ENCODE peak calls at places on chromosomes 6 and 20, in six cellular contexts. S is fibroblast of lung; A is A549; B is H1; E is IMR-90; C is CD8-positive, alpha-beta memory T cell. F is an unnamed sample.

GRCh38 chr6:111586554-111586953 is 19.1 kb downstream of the TRAF3IP2 start:
- DNase-seq in S (no peak), A (no peak), B (no peak), E (no peak), C (no peak), F (no peak)

GRCh38 chr6:116945809-116946208 is 68.8 kb downstream of the RFX6 start:
- DNase-seq in S (peak), A (no peak), B (no peak), E (no peak), C (no peak), F (no peak)

GRCh38 chr20:18702736-18703135 is 110.8 kb upstream of the SCP2D1 start:
- DNase-seq in S (no peak), A (no peak), B (no peak), E (no peak), C (no peak), F (no peak)

GRCh38 chr20:18783385-18783959 is 30.1 kb upstream of the SCP2D1 start:
- DNase-seq in S (no peak), A (no peak), B (no peak), E (no peak), C (no peak), F (no peak)

GRCh38 chr20:5154543-5154925 is 27.7 kb downstream of the CDS2 start:
- DNase-seq in S (no peak), A (no peak), B (no peak), E (no peak), C (no peak), F (no peak)

GRCh38 chr6:83226517-83226916 is 33.4 kb downstream of the RWDD2A start:
- DNase-seq in S (peak), A (no peak), B (no peak), E (peak), C (no peak), F (no peak)

GRCh38 chr6:39228992-39229767 is at the start of gene KCNK5:
- DNase-seq in S (peak), A (peak), B (peak), E (peak), C (peak), F (peak)

GRCh38 chr6:153059757-153060156 is 57.2 kb upstream of the MTRF1L start:
- DNase-seq in S (no peak), A (peak), B (no peak), E (no peak), C (no peak), F (no peak)

GRCh38 chr6:115729036-115729435 is 331.7 kb downstream of the FRK start:
- DNase-seq in S (no peak), A (no peak), B (no peak), E (no peak), C (no peak), F (no peak)

GRCh38 chr6:125512621-125513020 is 210.9 kb upstream of the HDDC2 start:
- DNase-seq in S (no peak), A (peak), B (no peak), E (no peak), C (no peak), F (no peak)

GRCh38 chr6:122651604-122652003 is 41.4 kb downstream of the PKIB start:
- DNase-seq in S (peak), A (no peak), B (no peak), E (peak), C (no peak), F (no peak)

GRCh38 chr6:18503588-18504231 is 116.6 kb downstream of the RNF144B start:
- DNase-seq in S (peak), A (peak), B (peak), E (peak), C (no peak), F (peak)

GRCh38 chr6:27237089-27237723 is 10.3 kb upstream of the PRSS16 start:
- DNase-seq in S (peak), A (peak), B (peak), E (peak), C (no peak), F (no peak)

GRCh38 chr6:40312213-40313015 is 274.8 kb downstream of the LRFN2 start:
- DNase-seq in S (no peak), A (no peak), B (no peak), E (peak), C (no peak), F (no peak)

GRCh38 chr6:27601668-27602254 is 128.9 kb upstream of the ZNF184 start:
- DNase-seq in S (no peak), A (peak), B (peak), E (no peak), C (no peak), F (no peak)

GRCh38 chr6:114040871-114041270 is 69.9 kb upstream of the HDAC2 start:
- DNase-seq in S (peak), A (no peak), B (no peak), E (no peak), C (no peak), F (no peak)

GRCh38 chr20:38658879-38659612 is 57.4 kb downstream of the ARHGAP40 start:
- DNase-seq in S (no peak), A (peak), B (peak), E (no peak), C (no peak), F (no peak)

GRCh38 chr6:149153100-149153499 is 164.4 kb upstream of the TAB2 start:
- DNase-seq in S (no peak), A (no peak), B (no peak), E (no peak), C (no peak), F (no peak)

GRCh38 chr20:51190783-51191180 is 167.9 kb upstream of the KCNG1 start:
- DNase-seq in S (peak), A (no peak), B (no peak), E (peak), C (no peak), F (no peak)

GRCh38 chr6:21828689-21829088 is 235.1 kb downstream of the SOX4 start:
- DNase-seq in S (no peak), A (no peak), B (no peak), E (no peak), C (no peak), F (no peak)

GRCh38 chr6:75991941-75992340 is 80.5 kb downstream of the IMPG1 start:
- DNase-seq in S (no peak), A (no peak), B (no peak), E (no peak), C (no peak), F (no peak)

GRCh38 chr6:4313044-4313686 is 177.8 kb upstream of the ECI2 start:
- DNase-seq in S (peak), A (peak), B (no peak), E (peak), C (no peak), F (no peak)

DNA sequence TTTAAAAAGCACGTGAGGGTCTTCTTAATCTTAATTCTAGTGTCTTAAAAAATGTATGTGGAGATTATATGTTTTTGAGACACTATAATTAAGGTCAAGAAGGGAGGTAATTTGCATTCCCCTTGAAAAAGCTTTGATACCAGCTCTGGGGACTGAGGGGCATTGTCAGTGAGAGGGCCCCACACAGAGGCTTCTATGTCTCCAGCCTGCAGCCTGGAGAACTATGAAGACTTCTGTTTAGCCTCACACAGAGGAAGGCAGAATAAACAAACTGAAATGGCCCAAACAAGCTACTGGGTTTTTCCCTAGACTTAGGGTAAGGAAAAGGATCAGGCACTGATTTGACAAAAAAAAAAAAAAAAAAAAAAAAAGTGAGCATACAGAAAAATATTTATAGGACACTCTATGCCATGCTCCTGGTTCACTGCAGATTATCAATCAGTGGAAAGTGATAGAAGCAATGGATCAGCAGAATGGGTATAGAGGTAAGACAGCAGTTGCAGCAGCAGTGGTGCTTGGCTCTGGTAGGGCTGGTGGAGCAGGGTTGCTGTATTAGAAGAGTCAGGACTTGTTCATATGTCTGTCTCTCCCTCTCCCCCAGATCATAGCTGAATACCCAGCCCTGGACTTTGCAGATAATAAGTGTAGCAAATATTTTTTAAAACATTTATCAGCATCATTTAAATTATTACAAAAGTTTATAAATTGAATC is 85.4 kb downstream of the KLHL32 start:
- DNase-seq in S (no peak), A (no peak), B (no peak), E (no peak), C (no peak), F (no peak)
- H3K27ac ChIP-seq in S (no peak), A (no peak), B (no peak), E (no peak), C (no peak), F (no peak)

DNA sequence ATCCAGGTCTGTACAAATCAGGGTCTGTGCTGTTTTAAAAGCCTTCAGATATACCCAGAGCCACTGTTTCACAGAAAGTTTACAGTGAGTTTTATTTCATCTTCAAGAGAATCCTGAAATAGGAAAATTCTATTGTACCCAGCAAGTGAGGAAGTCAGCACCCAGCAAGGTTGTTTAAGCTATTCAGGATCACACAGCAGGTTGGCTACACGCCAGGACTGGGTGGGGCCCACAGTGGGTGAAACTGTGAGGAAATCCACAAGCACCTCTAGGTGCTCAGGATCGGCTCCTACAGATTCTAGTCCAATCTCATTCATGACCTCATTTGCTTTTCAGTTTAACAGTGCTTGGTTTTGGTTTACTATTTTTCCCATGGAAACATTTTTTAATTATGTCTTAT is 128.9 kb downstream of the SYNDIG1 start:
- DNase-seq in S (no peak), A (no peak), B (no peak), E (no peak), C (no peak), F (no peak)
- H3K4me3 ChIP-seq in S (no peak), A (no peak), B (no peak), E (no peak), C (no peak), F (no peak)

GRCh38 chr20:32522775-32523612 is 62.1 kb downstream of the NOL4L start:
- DNase-seq in S (peak), A (no peak), B (no peak), E (peak), C (no peak), F (no peak)
- H3K27ac ChIP-seq in S (no peak), A (no peak), B (no peak), E (no peak), C (no peak), F (no peak)

GRCh38 chr20:57467742-57468141 is 57.2 kb downstream of the CTCFL start:
- DNase-seq in S (no peak), A (no peak), B (no peak), E (no peak), C (no peak), F (peak)

GRCh38 chr20:57470666-57471495 is 54.1 kb downstream of the CTCFL start:
- DNase-seq in S (no peak), A (no peak), B (no peak), E (no peak), C (no peak), F (peak)

GRCh38 chr20:57468523-57469417 is 56.2 kb downstream of the CTCFL start:
- DNase-seq in S (no peak), A (no peak), B (no peak), E (no peak), C (no peak), F (peak)

GRCh38 chr20:57470212-57470522 is 54.8 kb downstream of the CTCFL start:
- DNase-seq in S (no peak), A (no peak), B (no peak), E (no peak), C (no peak), F (peak)

DNA sequence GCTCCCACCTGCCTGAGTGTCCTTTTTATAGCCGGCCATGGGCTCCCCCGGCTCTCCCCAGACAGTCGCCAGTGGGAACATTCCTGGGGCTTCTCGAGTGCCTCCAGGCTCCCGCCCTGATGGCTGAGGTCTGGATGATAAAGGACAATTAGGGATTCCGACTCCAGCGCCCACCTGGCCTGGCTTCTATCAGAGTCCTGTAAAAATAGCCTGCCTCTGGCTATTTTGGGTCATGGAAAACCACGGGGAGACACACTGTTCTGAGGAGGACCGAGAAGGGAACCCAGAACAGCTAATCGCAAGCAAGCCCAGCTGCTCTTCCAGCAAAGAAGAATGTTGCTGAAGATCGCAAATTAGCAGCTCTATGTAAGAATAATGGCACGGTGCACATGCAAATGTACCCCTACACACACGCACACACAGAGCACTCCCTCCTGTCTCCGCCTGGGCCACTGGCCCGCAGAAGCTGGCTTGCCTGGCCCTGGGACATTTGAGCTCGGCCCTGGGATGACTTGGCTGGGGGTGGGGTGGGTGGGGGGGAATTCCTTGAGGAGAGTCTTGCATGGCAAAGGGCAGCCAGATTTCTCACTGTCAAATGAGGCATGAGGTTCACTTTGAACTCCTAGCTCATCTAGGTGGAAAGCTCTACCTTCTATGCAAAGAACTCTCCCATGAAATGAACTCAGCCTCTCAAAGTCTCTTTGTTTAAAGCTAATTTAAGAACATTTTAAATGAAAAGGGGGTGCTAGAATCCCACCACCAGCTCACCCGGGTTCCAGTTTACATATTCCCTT is 55.3 kb downstream of the CTCFL start:
- DNase-seq in S (no peak), A (no peak), B (no peak), E (no peak), C (no peak), F (peak)
- H3K4me3 ChIP-seq in S (no peak), A (no peak), B (no peak), E (no peak), C (no peak), F (no peak)

GRCh38 chr6:2593167-2593566 is 157.6 kb downstream of the MYLK4 start:
- DNase-seq in S (no peak), A (no peak), B (no peak), E (no peak), C (no peak), F (no peak)

GRCh38 chr6:2583459-2583858 is 167.3 kb downstream of the MYLK4 start:
- DNase-seq in S (peak), A (no peak), B (no peak), E (no peak), C (no peak), F (no peak)

GRCh38 chr6:2594868-2595267 is 155.9 kb downstream of the MYLK4 start:
- DNase-seq in S (no peak), A (no peak), B (no peak), E (no peak), C (no peak), F (no peak)

GRCh38 chr6:2589171-2589661 is 161.5 kb downstream of the MYLK4 start:
- DNase-seq in S (no peak), A (no peak), B (no peak), E (no peak), C (no peak), F (no peak)
- H3K27ac ChIP-seq in S (no peak), A (no peak), B (no peak), E (no peak), C (no peak), F (no peak)

GRCh38 chr6:137414599-137414998 is 79.6 kb downstream of the OLIG3 start:
- DNase-seq in S (no peak), A (no peak), B (no peak), E (no peak), C (no peak), F (no peak)

GRCh38 chr6:137413482-137413881 is 80.7 kb downstream of the OLIG3 start:
- DNase-seq in S (no peak), A (no peak), B (no peak), E (no peak), C (no peak), F (no peak)

GRCh38 chr6:137415834-137416190 is 78.4 kb downstream of the OLIG3 start:
- DNase-seq in S (no peak), A (no peak), B (no peak), E (no peak), C (no peak), F (no peak)

GRCh38 chr6:137416376-137417109 is 77.7 kb downstream of the OLIG3 start:
- DNase-seq in S (peak), A (no peak), B (no peak), E (peak), C (no peak), F (no peak)

DNA sequence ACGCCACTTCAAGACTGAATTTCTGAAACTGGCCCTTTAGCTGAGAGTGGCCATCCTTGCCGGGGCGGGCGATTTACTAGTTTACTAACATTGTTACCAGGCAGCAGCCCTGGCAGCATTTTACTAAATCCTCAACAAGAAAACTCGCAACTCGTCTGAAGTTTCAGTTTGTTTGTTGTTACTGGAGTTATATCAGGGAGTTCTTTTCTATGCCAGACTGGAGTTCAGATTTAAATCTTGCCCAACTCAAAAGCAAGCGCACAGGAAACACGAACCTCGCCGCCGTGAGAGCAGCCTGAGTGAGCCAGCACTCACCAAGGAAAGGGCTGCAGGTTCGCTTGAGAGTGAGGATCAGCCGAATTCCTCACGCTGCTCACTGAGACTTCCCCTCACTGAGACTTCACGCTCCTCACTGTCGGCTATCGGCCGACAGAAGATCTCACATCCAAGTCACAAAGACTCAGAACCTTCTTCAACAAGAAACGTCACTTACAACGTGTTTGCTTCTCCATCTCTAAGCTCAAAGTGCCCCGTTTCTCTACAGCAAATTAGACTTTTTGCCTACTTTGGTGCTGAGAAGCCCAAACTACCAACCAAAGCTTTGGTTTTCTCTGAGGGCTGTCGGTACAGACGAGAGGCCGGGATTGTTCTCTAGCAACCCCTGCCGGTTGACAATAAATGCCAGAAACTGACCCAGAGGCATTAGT is 78.9 kb downstream of the OLIG3 start:
- DNase-seq in S (peak), A (peak), B (peak), E (peak), C (peak), F (peak)
- H3K4me3 ChIP-seq in S (peak), A (no peak), B (peak), E (peak), C (peak), F (peak)

GRCh38 chr6:26157838-26158580 is 70.8 kb downstream of the HFE start:
- DNase-seq in S (peak), A (peak), B (peak), E (peak), C (peak), F (peak)

GRCh38 chr6:26157150-26157837 is 70.1 kb downstream of the HFE start:
- DNase-seq in S (peak), A (no peak), B (peak), E (peak), C (peak), F (peak)

GRCh38 chr6:26156850-26157149 is 69.6 kb downstream of the HFE start:
- DNase-seq in S (no peak), A (no peak), B (no peak), E (no peak), C (no peak), F (no peak)

GRCh38 chr6:26159417-26160273 is 72.4 kb downstream of the HFE start:
- DNase-seq in S (peak), A (peak), B (no peak), E (no peak), C (no peak), F (no peak)

GRCh38 chr6:26158581-26159416 is 71.6 kb downstream of the HFE start:
- DNase-seq in S (peak), A (peak), B (no peak), E (peak), C (peak), F (peak)
- H3K27ac ChIP-seq in S (peak), A (peak), B (peak), E (peak), C (peak), F (peak)

GRCh38 chr6:35342258-35343091 is at the start of gene PPARD:
- DNase-seq in S (peak), A (peak), B (peak), E (peak), C (peak), F (peak)

GRCh38 chr6:35341557-35341956 is 801 bp upstream of the PPARD start:
- DNase-seq in S (no peak), A (no peak), B (no peak), E (no peak), C (no peak), F (no peak)

GRCh38 chr6:35343092-35343834 is 905 bp downstream of the PPARD start:
- DNase-seq in S (peak), A (no peak), B (no peak), E (peak), C (no peak), F (peak)

GRCh38 chr6:35343835-35344550 is 1.6 kb downstream of the PPARD start:
- DNase-seq in S (peak), A (no peak), B (no peak), E (no peak), C (no peak), F (no peak)
- H3K4me3 ChIP-seq in S (peak), A (no peak), B (no peak), E (peak), C (peak), F (peak)

GRCh38 chr6:11276228-11276627 is 43.8 kb upstream of the NEDD9 start:
- DNase-seq in S (no peak), A (no peak), B (no peak), E (no peak), C (no peak), F (no peak)
- H3K27ac ChIP-seq in S (no peak), A (peak), B (no peak), E (no peak), C (no peak), F (no peak)